ENCODE peak calls at places on chromosomes 11 and 22, in seven cellular contexts. One of them, this sample, is unnamed.

GRCh38 chr11:46529086-46529905 is 64.5 kb downstream of the AMBRA1 start:
- DNase-seq in adipocyte: peak; percentile 80
- DNase-seq in A172: peak; percentile 75
- DNase-seq in H9: peak; percentile 85
- DNase-seq in T-helper 2 cell treated with Interferon-gamma antibody and Interleukin-4, amounts not matched to agents 5 μg/mL and 100 μg/mL, for 36 hours: peak; percentile 57
- DNase-seq in A549: peak; percentile 73
- DNase-seq in GM12891: peak; percentile 64
- DNase-seq in this sample: peak; percentile 74

GRCh38 chr11:117761993-117762392 is 35.0 kb downstream of the DSCAML1 start:
- DNase-seq in GM12891: no peak
- DNase-seq in A172: no peak
- DNase-seq in T-helper 2 cell treated with Interferon-gamma antibody and Interleukin-4, amounts not matched to agents 5 μg/mL and 100 μg/mL, for 36 hours: no peak
- DNase-seq in adipocyte: no peak
- DNase-seq in A549: no peak
- DNase-seq in H9: no peak
- DNase-seq in this sample: no peak

GRCh38 chr22:44570476-44571445 is 72.7 kb upstream of the RTL6 start:
- DNase-seq in adipocyte: no peak
- DNase-seq in GM12891: no peak
- DNase-seq in A549: no peak
- DNase-seq in H9: no peak
- DNase-seq in T-helper 2 cell treated with Interferon-gamma antibody and Interleukin-4, amounts not matched to agents 5 μg/mL and 100 μg/mL, for 36 hours: no peak
- DNase-seq in A172: no peak
- DNase-seq in this sample: no peak

GRCh38 chr22:27181537-27181936 is 524.1 kb downstream of the MIAT start:
- DNase-seq in adipocyte: no peak
- DNase-seq in A549: no peak
- DNase-seq in T-helper 2 cell treated with Interferon-gamma antibody and Interleukin-4, amounts not matched to agents 5 μg/mL and 100 μg/mL, for 36 hours: no peak
- DNase-seq in GM12891: no peak
- DNase-seq in A172: no peak
- DNase-seq in H9: no peak
- DNase-seq in this sample: no peak

GRCh38 chr11:9293646-9294045 is 20.7 kb downstream of the TMEM41B start:
- DNase-seq in H9: no peak
- DNase-seq in T-helper 2 cell treated with Interferon-gamma antibody and Interleukin-4, amounts not matched to agents 5 μg/mL and 100 μg/mL, for 36 hours: no peak
- DNase-seq in A549: no peak
- DNase-seq in GM12891: no peak
- DNase-seq in adipocyte: no peak
- DNase-seq in A172: no peak
- DNase-seq in this sample: no peak

GRCh38 chr11:122170815-122171475 is 54.9 kb upstream of the BLID start:
- DNase-seq in adipocyte: no peak
- DNase-seq in H9: no peak
- DNase-seq in T-helper 2 cell treated with Interferon-gamma antibody and Interleukin-4, amounts not matched to agents 5 μg/mL and 100 μg/mL, for 36 hours: no peak
- DNase-seq in GM12891: no peak
- DNase-seq in A172: peak; percentile 77
- DNase-seq in A549: peak; percentile 56
- DNase-seq in this sample: peak; percentile 94

GRCh38 chr11:78156081-78156844 is 16.8 kb upstream of the ALG8 start:
- DNase-seq in GM12891: no peak
- DNase-seq in A172: no peak
- DNase-seq in H9: no peak
- DNase-seq in A549: no peak
- DNase-seq in T-helper 2 cell treated with Interferon-gamma antibody and Interleukin-4, amounts not matched to agents 5 μg/mL and 100 μg/mL, for 36 hours: no peak
- DNase-seq in adipocyte: peak; percentile 15
- DNase-seq in this sample: no peak

GRCh38 chr22:50519151-50519550 is 6.2 kb downstream of the SCO2 start:
- DNase-seq in A549: no peak
- DNase-seq in A172: no peak
- DNase-seq in adipocyte: no peak
- DNase-seq in H9: no peak
- DNase-seq in GM12891: no peak
- DNase-seq in T-helper 2 cell treated with Interferon-gamma antibody and Interleukin-4, amounts not matched to agents 5 μg/mL and 100 μg/mL, for 36 hours: no peak
- DNase-seq in this sample: no peak

GRCh38 chr11:40104941-40105550 is 1354.4 kb downstream of the LRRC4C start:
- DNase-seq in adipocyte: no peak
- DNase-seq in GM12891: no peak
- DNase-seq in A549: no peak
- DNase-seq in T-helper 2 cell treated with Interferon-gamma antibody and Interleukin-4, amounts not matched to agents 5 μg/mL and 100 μg/mL, for 36 hours: no peak
- DNase-seq in A172: no peak
- DNase-seq in H9: no peak
- DNase-seq in this sample: no peak

GRCh38 chr11:71453021-71453910 is at the start of gene NADSYN1:
- DNase-seq in adipocyte: peak; percentile 99
- DNase-seq in T-helper 2 cell treated with Interferon-gamma antibody and Interleukin-4, amounts not matched to agents 5 μg/mL and 100 μg/mL, for 36 hours: peak; percentile 93
- DNase-seq in H9: peak; percentile 98
- DNase-seq in GM12891: peak; percentile 96
- DNase-seq in A172: peak; percentile 90
- DNase-seq in A549: peak; percentile 93
- DNase-seq in this sample: peak; percentile 99

GRCh38 chr11:203056-203944 is 3.9 kb downstream of the BET1L start:
- DNase-seq in H9: no peak
- DNase-seq in A549: no peak
- DNase-seq in T-helper 2 cell treated with Interferon-gamma antibody and Interleukin-4, amounts not matched to agents 5 μg/mL and 100 μg/mL, for 36 hours: no peak
- DNase-seq in GM12891: no peak
- DNase-seq in A172: no peak
- DNase-seq in adipocyte: no peak
- DNase-seq in this sample: no peak

This sample was measured in foreskin fibroblast.